ENCODE peak calls at places on chromosomes 16 and 17, in six cellular contexts. W is esophagus squamous epithelium; D is B cell; M is upper lobe of left lung; C is CD4-positive, alpha-beta T cell; Z is A673. A is an unnamed sample.

GRCh38 chr16:74577882-74578366 is 29.0 kb downstream of the GLG1 start:
- DNase-seq in M (no peak), Z (peak), W (no peak), C (no peak), D (no peak), A (peak)

GRCh38 chr16:35687781-35688180 is 2228.4 kb downstream of the TP53TG3F start:
- DNase-seq in Z (no peak), D (no peak), C (no peak), W (no peak), M (no peak), A (no peak)

GRCh38 chr17:15920758-15921239 is 24.1 kb upstream of the ADORA2B start:
- DNase-seq in M (peak), W (no peak), D (no peak), C (no peak), Z (peak), A (no peak)

GRCh38 chr17:81931557-81932332 is 4.2 kb upstream of the MAFG start:
- DNase-seq in D (no peak), C (no peak), Z (peak), M (no peak), W (no peak), A (no peak)

GRCh38 chr16:20383106-20384029 is 21.2 kb downstream of the PDILT start:
- DNase-seq in W (no peak), M (peak), Z (peak), D (peak), C (peak), A (peak)

GRCh38 chr17:18246880-18247612 is 11.5 kb downstream of the FLII start:
- DNase-seq in M (peak), W (no peak), Z (peak), D (no peak), C (no peak), A (peak)

GRCh38 chr17:79668344-79669250 is 57.7 kb upstream of the RBFOX3 start:
- DNase-seq in D (no peak), C (no peak), W (no peak), Z (no peak), M (no peak), A (no peak)

GRCh38 chr17:58310511-58311428 is 17.8 kb downstream of the TSPOAP1 start:
- DNase-seq in D (no peak), M (no peak), W (no peak), Z (no peak), C (no peak), A (no peak)

GRCh38 chr16:78462261-78463208 is 363.1 kb downstream of the WWOX start:
- DNase-seq in C (no peak), Z (no peak), D (no peak), W (no peak), M (no peak), A (no peak)

DNA sequence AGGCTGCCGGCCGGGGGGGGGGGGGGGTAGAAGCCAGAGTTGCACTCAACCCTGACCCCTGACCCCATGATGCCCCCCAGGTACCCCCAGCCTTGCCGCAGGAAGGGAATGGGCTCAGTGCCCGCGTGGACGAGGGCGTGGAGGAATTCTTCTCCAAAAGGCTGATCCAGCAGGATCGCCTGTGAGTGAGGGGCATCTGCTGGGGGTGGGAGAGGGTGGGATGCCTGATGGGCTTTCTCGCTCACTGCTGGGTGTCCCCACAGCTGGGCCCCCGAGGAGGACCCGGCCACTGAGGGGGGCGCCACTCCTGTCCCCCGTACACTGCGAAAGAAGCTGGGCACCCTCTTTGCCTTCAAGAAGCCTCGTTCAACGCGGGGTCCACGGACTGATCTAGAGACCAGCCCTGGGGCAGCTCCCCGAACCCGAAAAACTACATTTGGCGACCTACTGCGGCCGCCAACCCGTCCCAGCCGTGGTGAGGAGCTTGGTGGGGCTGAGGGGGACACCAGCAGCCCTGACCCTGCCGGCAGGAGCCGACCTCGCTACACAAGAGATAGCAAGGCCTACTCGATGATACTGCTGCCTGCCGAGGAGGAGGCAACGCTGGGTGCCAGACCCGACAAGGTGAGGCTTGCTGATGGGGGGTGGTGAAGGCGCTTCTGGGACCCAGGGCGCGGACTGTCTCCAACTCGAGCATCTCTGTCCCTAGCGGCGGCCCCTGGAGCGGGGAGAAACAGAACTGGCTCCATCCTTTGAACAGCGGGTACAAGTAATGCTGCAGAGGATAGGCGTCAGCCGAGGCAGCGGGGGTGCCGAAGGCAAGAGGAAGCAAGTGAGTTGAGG is 5.8 kb downstream of the ACD start:
- DNase-seq in C (no peak), M (no peak), D (no peak), Z (no peak), W (no peak), A (no peak)
- TF ChIP-seq CTCF in C (no peak), M (no peak), D (no peak), Z (no peak), W (no peak), A (no peak)

DNA sequence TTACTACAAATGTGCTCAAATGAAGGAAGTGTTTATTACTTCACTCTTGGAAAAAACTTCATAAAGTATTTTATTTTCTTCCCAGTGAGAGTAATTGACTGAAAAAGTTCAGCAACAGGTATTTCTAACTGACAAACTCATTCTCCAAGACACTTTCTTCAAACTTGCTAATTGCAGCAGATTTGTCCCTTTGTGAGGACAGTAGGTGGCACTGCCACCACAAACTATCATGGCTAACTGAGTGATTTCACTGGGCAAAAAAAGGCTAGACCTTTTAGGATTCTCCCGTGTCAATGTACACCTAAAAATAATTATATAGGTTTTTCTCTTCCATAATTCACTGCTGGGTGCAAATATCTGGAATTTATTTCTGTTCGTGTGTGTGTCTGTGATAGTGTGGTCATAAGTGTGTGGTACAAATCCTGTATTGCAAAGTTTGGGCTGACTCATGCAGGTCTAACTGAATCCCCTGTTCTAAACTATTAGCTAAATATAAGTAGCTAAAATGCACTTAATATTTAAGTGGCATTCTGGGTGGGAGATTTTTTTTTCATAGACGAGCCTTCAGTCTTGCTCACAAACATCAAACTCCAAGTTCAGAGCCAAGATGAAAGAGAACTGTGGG is 3.9 kb downstream of the HS3ST3A1 start:
- DNase-seq in D (peak), Z (peak), M (peak), C (peak), W (no peak), A (peak)
- TF ChIP-seq CTCF in D (peak), Z (peak), M (no peak), C (peak), W (peak), A (peak)

GRCh38 chr16:2697401-2697948 is 15.2 kb downstream of the KCTD5 start:
- DNase-seq in W (no peak), C (no peak), Z (no peak), M (no peak), D (no peak), A (no peak)
- TF ChIP-seq CTCF in W (no peak), C (no peak), Z (no peak), M (no peak), D (no peak), A (no peak)

DNA sequence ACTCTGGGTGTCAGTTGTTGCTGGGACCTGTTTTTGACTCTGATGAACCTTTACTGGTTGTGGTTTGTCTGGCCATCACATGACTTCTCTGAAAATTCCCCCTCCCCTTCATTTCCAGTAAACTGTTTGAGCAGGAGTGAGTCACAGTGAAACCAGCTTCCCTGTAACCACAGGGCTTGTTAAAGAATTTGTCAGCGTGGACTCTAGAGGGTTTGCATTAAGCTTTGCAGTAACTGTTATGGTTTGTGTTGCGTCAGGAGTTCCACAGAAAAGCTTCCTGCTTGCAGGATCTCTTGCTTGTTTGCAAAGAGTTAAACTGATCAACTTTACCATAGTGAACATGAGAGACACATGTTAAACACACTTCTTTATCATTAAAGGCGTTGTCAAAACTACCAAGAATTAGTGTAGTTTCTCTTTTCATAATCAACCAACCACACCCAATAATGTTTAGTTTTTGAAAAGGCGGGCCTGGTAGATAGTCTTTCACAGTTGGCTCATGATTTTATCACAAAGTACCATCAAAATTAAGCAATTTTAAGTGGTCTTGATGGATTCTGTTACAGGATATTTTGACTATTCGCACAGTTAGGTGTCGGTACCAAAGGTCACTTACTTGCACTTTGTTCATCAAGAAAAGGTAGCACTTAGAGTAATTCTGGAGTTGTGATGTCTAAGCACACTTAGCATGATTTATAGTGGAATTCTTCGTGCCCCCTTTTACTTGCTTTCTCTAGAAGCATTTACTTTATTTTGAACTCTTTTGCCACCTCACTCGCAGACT is 79.3 kb downstream of the VMP1 start:
- DNase-seq in Z (peak), C (peak), M (peak), D (peak), W (peak), A (peak)
- TF ChIP-seq CTCF in Z (no peak), C (no peak), M (no peak), D (no peak), W (no peak), A (no peak)

GRCh38 chr17:74118504-74118903 is 85.0 kb upstream of the RPL38 start:
- DNase-seq in W (no peak), C (no peak), M (peak), Z (no peak), D (no peak), A (no peak)
- TF ChIP-seq CTCF in W (no peak), C (no peak), M (no peak), Z (no peak), D (no peak), A (no peak)

GRCh38 chr16:85553436-85554113 is 59.5 kb upstream of the GSE1 start:
- DNase-seq in W (no peak), M (peak), Z (peak), C (peak), D (peak), A (peak)
- TF ChIP-seq CTCF in W (no peak), M (peak), Z (peak), C (no peak), D (no peak), A (peak)

GRCh38 chr17:13925579-13925978 is 143.7 kb upstream of the COX10 start:
- DNase-seq in M (no peak), Z (no peak), C (no peak), W (no peak), D (no peak), A (no peak)
- TF ChIP-seq CTCF in M (no peak), Z (no peak), C (no peak), W (no peak), D (peak), A (no peak)

GRCh38 chr17:35141681-35142466 is at the start of gene NLE1:
- DNase-seq in Z (peak), D (peak), C (peak), W (no peak), M (peak), A (peak)
- TF ChIP-seq CTCF in Z (peak), D (peak), C (peak), W (peak), M (peak), A (peak)

GRCh38 chr17:74369665-74370490 is 2.6 kb downstream of the GPR142 start:
- DNase-seq in W (no peak), D (no peak), M (no peak), Z (no peak), C (no peak), A (no peak)

GRCh38 chr17:74374786-74375185 is 7.5 kb downstream of the GPR142 start:
- DNase-seq in Z (no peak), D (no peak), M (no peak), C (no peak), W (no peak), A (no peak)

GRCh38 chr17:74371653-74372147 is 4.4 kb downstream of the GPR142 start:
- DNase-seq in C (no peak), W (no peak), Z (no peak), M (no peak), D (no peak), A (no peak)

GRCh38 chr17:74372426-74372825 is 5.1 kb downstream of the GPR142 start:
- DNase-seq in M (no peak), Z (no peak), C (no peak), D (no peak), W (no peak), A (no peak)

GRCh38 chr17:74373838-74374606 is 6.7 kb downstream of the GPR142 start:
- DNase-seq in Z (no peak), W (no peak), C (no peak), M (no peak), D (no peak), A (no peak)
- TF ChIP-seq CTCF in Z (no peak), W (no peak), C (no peak), M (no peak), D (no peak), A (no peak)

GRCh38 chr16:80931985-80932720 is 74.5 kb downstream of the CMC2 start:
- DNase-seq in C (no peak), M (no peak), D (no peak), Z (peak), W (no peak), A (peak)
- TF ChIP-seq CTCF in C (no peak), M (no peak), D (no peak), Z (no peak), W (no peak), A (no peak)

A was measured in GM13977.